ENCODE peak calls at places on chromosomes 5 and 9, in four cellular contexts. B is HCT116, J is T47D, M is SK-N-SH. U is an unnamed sample.

GRCh38 chr5:68722357-68722756 is 371.5 kb upstream of the SLC30A5 start:
- DNase-seq in B (no peak), J (no peak), M (no peak), U (no peak)

GRCh38 chr5:115895821-115896220 is 54.1 kb downstream of the AP3S1 start:
- DNase-seq in B (no peak), J (no peak), M (no peak), U (no peak)

GRCh38 chr9:114235113-114235589 is 79.8 kb downstream of the COL27A1 start:
- DNase-seq in B (no peak), J (no peak), M (peak), U (no peak)

GRCh38 chr5:117829646-117830045 is 1158.7 kb downstream of the DTWD2 start:
- DNase-seq in B (no peak), J (no peak), M (no peak), U (no peak)

GRCh38 chr5:92977766-92978555 is 603.1 kb downstream of the NR2F1-AS1 start:
- DNase-seq in B (no peak), J (no peak), M (no peak), U (no peak)

GRCh38 chr5:143166661-143167420 is 236.6 kb downstream of the NR3C1 start:
- DNase-seq in B (no peak), J (no peak), M (no peak), U (no peak)

GRCh38 chr5:79547982-79548381 is 34.0 kb upstream of the HOMER1 start:
- DNase-seq in B (no peak), J (no peak), M (no peak), U (no peak)

GRCh38 chr9:91164724-91165520 is 196.8 kb downstream of the AUH start:
- DNase-seq in B (peak), J (no peak), M (no peak), U (peak)

GRCh38 chr9:31304576-31304975 is 1079.9 kb upstream of the ACO1 start:
- DNase-seq in B (peak), J (no peak), M (no peak), U (no peak)

GRCh38 chr9:116250881-116251280 is 97.3 kb downstream of the PAPPA start:
- DNase-seq in B (no peak), J (no peak), M (no peak), U (no peak)

GRCh38 chr5:76643371-76643770 is 20.2 kb upstream of the F2RL2 start:
- DNase-seq in B (no peak), J (no peak), M (no peak), U (no peak)

GRCh38 chr5:76638466-76638865 is 15.3 kb upstream of the F2RL2 start:
- DNase-seq in B (no peak), J (no peak), M (no peak), U (no peak)

GRCh38 chr5:76642390-76643040 is 19.3 kb upstream of the F2RL2 start:
- DNase-seq in B (no peak), J (no peak), M (no peak), U (no peak)

GRCh38 chr5:76637490-76637889 is 14.3 kb upstream of the F2RL2 start:
- DNase-seq in B (no peak), J (no peak), M (no peak), U (no peak)

GRCh38 chr5:76641514-76642120 is 18.4 kb upstream of the F2RL2 start:
- DNase-seq in B (peak), J (peak), M (peak), U (peak)
- TF ChIP-seq JUND in B (no peak), J (no peak), M (no peak), U (peak)

DNA sequence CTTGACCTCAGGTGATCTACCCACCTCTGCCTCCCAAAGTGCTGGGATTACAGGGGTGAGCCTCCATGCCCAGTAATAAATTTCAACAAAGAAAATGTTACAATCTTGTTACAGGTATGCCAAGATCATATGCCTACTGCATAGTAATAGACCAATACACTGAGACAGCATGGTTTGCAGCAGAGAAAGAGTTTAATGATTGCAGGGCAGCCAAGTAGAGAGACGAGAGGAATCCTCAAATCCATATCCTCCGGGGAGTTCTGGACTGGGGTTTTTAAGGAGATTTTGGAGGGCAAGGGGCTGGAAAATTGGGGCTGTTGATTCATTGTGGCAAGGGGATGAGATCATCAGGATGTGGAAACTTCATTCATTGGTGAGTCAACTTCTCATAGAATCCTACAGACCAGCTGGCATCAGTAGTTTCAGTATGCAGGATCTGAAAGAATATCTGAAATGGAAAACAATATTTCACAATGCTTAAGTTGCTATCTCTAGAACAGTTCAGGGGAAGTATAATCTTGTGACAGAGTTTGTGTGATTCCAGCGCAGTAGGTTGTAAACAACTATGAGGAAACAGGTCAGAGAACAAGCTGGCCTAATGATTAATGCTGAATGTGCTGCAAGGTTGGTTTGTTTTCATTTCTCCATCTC is 14.8 kb upstream of the TUT7 start:
- DNase-seq in B (no peak), J (no peak), M (no peak), U (no peak)
- TF ChIP-seq JUND in B (no peak), J (no peak), M (no peak), U (no peak)

GRCh38 chr5:176409765-176410164 is 6.6 kb downstream of the CLTB start:
- DNase-seq in B (no peak), J (no peak), M (no peak), U (peak)

GRCh38 chr5:176406436-176407052 is 9.8 kb downstream of the CLTB start:
- DNase-seq in B (no peak), J (no peak), M (peak), U (peak)

GRCh38 chr5:176405656-176406435 is 10.5 kb downstream of the CLTB start:
- DNase-seq in B (no peak), J (no peak), M (peak), U (no peak)

GRCh38 chr5:176408590-176408989 is 7.7 kb downstream of the CLTB start:
- DNase-seq in B (no peak), J (no peak), M (no peak), U (peak)

DNA sequence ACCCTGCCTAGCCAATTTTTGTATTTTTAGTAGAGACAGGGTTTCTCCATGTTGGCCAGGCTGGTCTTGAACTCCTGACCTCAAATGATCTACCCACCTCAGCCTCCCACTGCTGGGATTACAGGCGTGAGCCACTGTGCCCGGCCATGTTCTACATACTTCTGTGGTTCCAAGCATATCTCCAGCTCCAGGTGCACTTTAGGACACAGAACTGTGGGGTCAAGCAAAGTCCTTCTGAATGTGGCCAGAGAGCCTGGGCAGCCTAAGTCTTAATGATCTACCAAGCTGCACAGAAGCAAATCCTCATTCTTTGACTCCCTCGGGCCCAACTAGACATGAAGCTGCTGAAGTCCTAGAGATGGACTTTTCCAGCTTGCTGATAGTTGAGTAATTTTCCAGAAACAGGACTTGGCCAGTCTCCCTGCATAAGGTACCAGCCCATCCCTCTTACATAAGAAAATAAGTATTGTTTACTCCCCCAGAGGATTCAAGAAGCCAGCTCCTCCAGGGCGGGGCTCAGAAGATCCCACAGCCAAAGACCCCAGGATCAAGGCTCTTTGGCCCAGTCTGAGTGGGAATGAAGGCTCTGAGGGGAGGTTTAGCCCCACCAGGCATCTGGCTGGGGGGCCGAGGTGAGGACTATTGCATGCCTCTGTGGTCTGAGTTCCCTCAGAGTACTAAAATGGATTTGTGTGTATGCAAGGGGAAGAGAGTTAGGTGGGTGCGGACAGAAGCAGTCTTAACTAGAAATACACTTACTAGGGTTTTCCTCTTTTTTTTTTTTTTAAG is 8.7 kb downstream of the CLTB start:
- DNase-seq in B (no peak), J (no peak), M (peak), U (peak)
- TF ChIP-seq JUND in B (no peak), J (no peak), M (no peak), U (no peak)

DNA sequence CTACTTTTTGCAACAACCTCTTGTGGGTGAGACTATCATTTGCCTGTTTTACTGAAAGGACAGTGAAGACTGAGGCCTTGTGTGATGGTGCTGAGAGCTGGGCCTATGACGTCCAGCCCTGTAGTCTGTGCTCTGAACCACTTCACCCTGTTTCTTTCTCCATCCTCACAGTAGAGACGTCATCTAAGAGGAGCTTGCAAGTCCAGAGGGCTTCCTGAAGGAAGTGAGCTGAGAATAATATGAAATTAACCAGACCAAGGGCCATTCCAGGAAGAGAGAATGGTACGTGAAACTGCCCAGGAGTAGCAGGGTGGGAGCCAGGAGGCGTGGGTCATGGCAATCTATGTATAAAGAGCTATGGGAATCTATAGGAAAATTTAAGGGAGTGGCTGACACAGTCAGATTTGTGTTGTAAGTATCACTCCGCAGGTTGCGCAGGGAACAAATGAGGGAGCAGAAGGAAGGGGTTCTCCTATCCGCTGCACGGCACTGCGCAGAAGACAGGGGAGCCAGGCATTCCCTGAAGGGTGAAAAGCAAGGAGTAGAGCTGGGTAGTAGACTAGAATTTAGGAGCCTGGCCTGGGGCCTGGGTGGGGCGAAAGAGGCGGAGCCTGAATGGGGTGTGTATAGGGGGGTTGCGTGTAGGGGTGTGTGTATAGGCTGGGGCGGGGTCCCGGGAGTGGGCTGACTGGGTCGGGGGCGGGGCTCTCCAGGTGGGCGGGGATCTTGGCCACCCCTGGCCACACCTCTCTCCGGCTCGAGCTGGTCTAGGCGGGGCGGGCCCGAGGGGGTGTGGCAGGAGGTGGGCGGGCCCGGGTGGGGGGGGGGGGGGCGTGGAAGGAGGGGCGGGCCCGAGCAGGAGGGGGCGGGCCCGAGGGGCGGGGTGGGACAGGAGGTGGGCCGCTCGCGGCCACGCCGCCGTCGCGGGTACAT is at the start of gene FGFR4:
- DNase-seq in B (peak), J (peak), M (peak), U (peak)
- TF ChIP-seq JUND in B (no peak), J (no peak), M (no peak), U (no peak)

GRCh38 chr9:105694848-105695581 is 674 bp downstream of the TMEM38B start:
- DNase-seq in B (no peak), J (peak), M (peak), U (peak)

GRCh38 chr9:105698348-105698747 is 4.0 kb downstream of the TMEM38B start:
- DNase-seq in B (no peak), J (no peak), M (no peak), U (no peak)

GRCh38 chr9:105700598-105701544 is 6.5 kb downstream of the TMEM38B start:
- DNase-seq in B (no peak), J (no peak), M (no peak), U (no peak)

GRCh38 chr9:105696219-105696793 is 2.0 kb downstream of the TMEM38B start:
- DNase-seq in B (no peak), J (no peak), M (no peak), U (no peak)

GRCh38 chr9:105697871-105698270 is 3.5 kb downstream of the TMEM38B start:
- DNase-seq in B (no peak), J (no peak), M (no peak), U (peak)
- TF ChIP-seq JUND in B (no peak), J (no peak), M (no peak), U (no peak)

DNA sequence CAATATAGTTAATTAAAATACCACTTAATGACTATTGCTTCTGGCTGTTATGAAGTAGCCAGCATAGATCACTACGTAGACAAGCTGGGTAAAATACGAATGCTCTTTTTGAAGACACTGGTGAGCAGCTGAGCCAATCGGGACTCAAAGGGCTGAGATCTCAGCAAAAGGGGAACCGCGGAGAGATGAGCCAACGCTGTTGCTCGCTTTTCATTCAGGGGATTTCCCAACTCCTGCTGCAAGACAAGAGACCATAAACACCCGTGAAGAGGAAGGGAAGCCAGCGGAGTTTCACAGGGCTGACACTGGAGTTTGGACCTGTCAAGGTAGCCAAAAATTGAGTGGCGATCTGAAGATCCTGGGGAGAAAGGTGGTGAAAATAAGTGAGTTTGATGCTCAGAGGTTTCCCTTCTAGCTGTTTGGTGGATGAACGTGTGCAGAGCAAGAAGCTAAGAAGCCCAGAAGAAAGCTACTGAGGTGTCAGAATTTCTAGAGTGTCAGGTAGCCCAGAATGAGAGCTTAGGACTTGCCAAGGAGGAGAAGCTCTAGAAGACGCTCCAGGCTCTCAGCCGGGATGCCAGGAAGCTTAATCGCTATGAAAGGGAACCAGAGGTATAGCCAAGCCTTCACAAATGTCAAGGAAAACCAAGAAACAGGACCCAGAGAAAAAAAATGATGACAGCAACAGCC is 79.6 kb upstream of the RNU6ATAC start:
- DNase-seq in B (no peak), J (no peak), M (no peak), U (no peak)
- TF ChIP-seq JUND in B (no peak), J (no peak), M (no peak), U (no peak)